ENCODE peak calls at places on chromosomes 3 and 15, in four cellular contexts. H, G, C and W are unnamed samples. For H3K27me3, the result is how much of the 10 kb centered on the place peaks cover.

GRCh38 chr3:126270145-126270811 is 86.9 kb downstream of the KLF15 start:
- DNase-seq in H (peak), G (no peak), C (no peak), W (peak)

GRCh38 chr3:165491487-165491886 is 295.3 kb upstream of the SLITRK3 start:
- DNase-seq in H (no peak), G (no peak), C (no peak), W (no peak)

GRCh38 chr15:85504739-85505676 is 124.6 kb downstream of the AKAP13 start:
- DNase-seq in H (peak), G (peak), C (peak), W (peak)

GRCh38 chr3:13313813-13314212 is 106.3 kb downstream of the NUP210 start:
- DNase-seq in H (no peak), G (no peak), C (no peak), W (no peak)

GRCh38 chr15:96181873-96182301 is 148.6 kb upstream of the NR2F2 start:
- DNase-seq in H (no peak), G (no peak), C (no peak), W (peak)

GRCh38 chr3:169085827-169086226 is 577.7 kb downstream of the MECOM start:
- DNase-seq in H (no peak), G (no peak), C (no peak), W (peak)

GRCh38 chr3:56962922-56963321 is 97.5 kb upstream of the SPATA12 start:
- DNase-seq in H (no peak), G (no peak), C (no peak), W (no peak)

GRCh38 chr15:38053244-38053643 is 118.8 kb downstream of the TMCO5A start:
- DNase-seq in H (no peak), G (no peak), C (no peak), W (no peak)

GRCh38 chr3:43913549-43913948 is 222.8 kb downstream of the ABHD5 start:
- DNase-seq in H (no peak), G (no peak), C (no peak), W (no peak)

DNA sequence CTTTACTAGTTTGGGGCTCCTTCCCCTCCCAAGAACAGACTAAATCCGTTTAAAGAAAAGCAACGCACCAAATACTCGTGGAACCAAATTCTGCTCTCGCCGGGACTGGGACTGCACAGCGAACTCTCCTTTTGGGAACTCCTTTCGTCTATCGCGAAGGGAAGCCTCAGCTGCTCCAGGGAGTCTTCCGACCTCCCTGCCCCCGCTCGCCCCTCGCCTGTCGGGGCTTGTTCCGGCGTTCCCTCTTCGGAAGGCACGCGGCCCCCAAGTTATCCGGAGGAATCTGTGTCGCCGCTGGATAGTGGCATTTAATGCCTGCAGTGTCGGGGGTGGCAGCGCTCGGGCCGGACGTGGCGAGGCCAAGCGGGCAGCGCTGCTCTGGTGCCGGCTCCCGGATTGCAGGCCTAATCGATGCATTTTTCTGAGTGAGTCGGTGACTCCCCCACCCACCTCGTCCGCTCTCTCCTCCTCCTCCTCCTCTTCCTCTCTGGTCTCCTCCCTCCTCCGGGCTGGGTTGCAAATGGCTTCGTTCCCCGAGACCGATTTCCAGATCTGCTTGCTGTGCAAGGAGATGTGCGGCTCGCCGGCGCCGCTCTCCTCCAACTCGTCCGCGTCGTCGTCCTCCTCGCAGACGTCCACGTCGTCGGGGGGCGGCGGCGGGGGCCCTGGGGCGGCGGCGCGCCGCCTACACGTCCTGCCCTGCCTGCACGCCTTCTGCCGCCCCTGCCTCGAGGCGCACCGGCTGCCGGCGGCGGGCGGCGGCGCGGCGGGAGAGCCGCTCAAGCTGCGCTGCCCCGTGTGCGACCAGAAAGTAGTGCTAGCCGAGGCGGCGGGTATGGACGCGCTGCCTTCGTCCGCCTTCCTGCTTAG is at the start of gene TRIM71:
- DNase-seq in H (no peak), G (peak), C (no peak), W (peak)
- H3K27me3 ChIP-seq in H (half or more), G (half or more), C (under half), W (under half)

GRCh38 chr15:66184492-66184891 is 69.1 kb downstream of the MEGF11 start:
- DNase-seq in H (no peak), G (no peak), C (no peak), W (no peak)
- H3K27me3 ChIP-seq in H (half or more), G (under half), C (under half), W (under half)

GRCh38 chr3:64456674-64457073 is 231.1 kb downstream of the ADAMTS9 start:
- DNase-seq in H (no peak), G (no peak), C (no peak), W (no peak)
- H3K27me3 ChIP-seq in H (under half), G (under half), C (under half), W (under half)

GRCh38 chr15:77732514-77733335 is 100.0 kb upstream of the LINGO1 start:
- DNase-seq in H (no peak), G (no peak), C (no peak), W (no peak)
- H3K27me3 ChIP-seq in H (half or more), G (under half), C (under half), W (under half)

DNA sequence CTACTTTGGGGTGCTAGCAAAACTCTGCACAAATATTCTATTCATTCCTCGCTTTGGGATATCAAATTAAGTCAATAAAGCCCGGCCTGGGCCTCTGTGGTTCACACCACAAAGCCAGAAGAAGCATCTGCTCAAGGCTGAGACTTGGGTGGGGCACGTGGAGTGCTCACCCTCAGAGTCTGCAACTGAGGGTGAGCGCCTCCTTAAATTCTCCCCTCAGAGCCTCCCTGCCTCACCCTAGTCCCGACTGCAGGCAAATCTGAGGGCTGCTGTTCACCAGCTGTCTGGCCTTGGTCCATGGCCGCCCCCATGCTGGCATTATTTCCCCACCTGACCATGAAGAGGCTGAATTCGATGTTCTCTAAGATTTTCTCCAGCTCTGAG is 1.7 kb upstream of the MEGF11 start:
- DNase-seq in H (no peak), G (no peak), C (no peak), W (no peak)
- H3K27me3 ChIP-seq in H (half or more), G (half or more), C (half or more), W (under half)

GRCh38 chr3:45657853-45658252 is 31.3 kb upstream of the SACM1L start:
- DNase-seq in H (no peak), G (no peak), C (no peak), W (no peak)
- H3K27me3 ChIP-seq in H (under half), G (under half), C (under half), W (under half)

GRCh38 chr15:60010467-60011257 is 6.6 kb downstream of the FOXB1 start:
- DNase-seq in H (no peak), G (no peak), C (peak), W (no peak)

GRCh38 chr15:60009124-60009523 is 5.0 kb downstream of the FOXB1 start:
- DNase-seq in H (no peak), G (no peak), C (no peak), W (no peak)

GRCh38 chr15:60006808-60007346 is 2.8 kb downstream of the FOXB1 start:
- DNase-seq in H (no peak), G (no peak), C (no peak), W (no peak)

GRCh38 chr15:60012695-60013094 is 8.6 kb downstream of the FOXB1 start:
- DNase-seq in H (no peak), G (no peak), C (no peak), W (no peak)

GRCh38 chr15:60009581-60010379 is 5.7 kb downstream of the FOXB1 start:
- DNase-seq in H (no peak), G (no peak), C (peak), W (no peak)
- H3K27me3 ChIP-seq in H (half or more), G (half or more), C (under half), W (half or more)

DNA sequence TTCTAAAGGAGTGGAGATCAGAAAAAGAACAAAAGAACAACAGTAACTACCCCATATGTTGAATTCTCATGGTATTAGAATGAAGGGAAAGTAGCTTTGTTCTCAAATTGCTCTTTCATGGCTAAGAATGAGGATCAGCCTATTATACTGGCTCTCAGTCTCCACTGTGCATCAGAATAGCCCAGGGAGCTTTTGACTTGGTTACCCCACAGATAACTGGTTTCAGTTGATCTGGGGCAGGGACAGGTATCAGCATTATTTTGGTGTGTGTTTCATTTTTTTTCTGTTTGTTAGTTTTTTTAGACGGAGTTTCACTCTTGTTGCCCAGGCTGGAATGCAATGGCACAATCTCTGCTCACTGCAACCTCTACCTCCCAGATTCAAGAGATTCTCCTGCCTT is 311.7 kb upstream of the TLE3 start:
- DNase-seq in H (no peak), G (no peak), C (no peak), W (no peak)
- H3K27me3 ChIP-seq in H (under half), G (under half), C (under half), W (under half)